ENCODE peak calls at places on chromosomes 2 and 18, in six cellular contexts. X is cardiac fibroblast; K is stimulated activated CD8-positive, alpha-beta memory T cell treated with anti-CD3 and anti-CD28 coated beads, Interleukin-15, amount 100 ng/mL, for 1 hour; I is RKO; R is endodermal cell; U is H9. S is an unnamed sample.
A peak's percentile ranks its signal among the peaks of the same experiment; 100 is the strongest.

GRCh38 chr2:20616341-20616871 is 34.5 kb downstream of the HS1BP3 start:
- DNase-seq in I (no peak), U (no peak), R (peak; percentile 45), X (no peak), K (no peak), S (no peak)

GRCh38 chr2:219449609-219450008 is 15.0 kb downstream of the SPEG start:
- DNase-seq in K (no peak), X (no peak), U (no peak), I (no peak), R (no peak), S (no peak)

GRCh38 chr2:227805578-227805977 is 8.1 kb upstream of the CCL20 start:
- DNase-seq in X (no peak), R (no peak), U (no peak), I (no peak), K (no peak), S (no peak)

GRCh38 chr2:151337643-151338042 is 19.7 kb upstream of the TNFAIP6 start:
- DNase-seq in K (no peak), X (peak; percentile 69), R (no peak), I (no peak), U (no peak), S (no peak)

GRCh38 chr18:13500227-13500865 is 226.0 kb downstream of the FAM210A start:
- DNase-seq in U (peak; percentile 87), K (no peak), R (peak; percentile 83), X (peak; percentile 44), I (no peak), S (no peak)

GRCh38 chr18:49047540-49047939 is 96.8 kb upstream of the SMAD7 start:
- DNase-seq in U (no peak), I (no peak), R (no peak), X (no peak), K (no peak), S (no peak)

GRCh38 chr18:68387246-68387645 is 327.7 kb downstream of the TMX3 start:
- DNase-seq in K (no peak), X (no peak), R (no peak), U (no peak), I (peak; percentile 8), S (no peak)

GRCh38 chr2:238967031-238967977 is 119.4 kb downstream of the TWIST2 start:
- DNase-seq in U (peak; percentile 81), X (no peak), I (no peak), R (peak; percentile 78), K (no peak), S (no peak)

GRCh38 chr2:168814046-168814445 is 11.6 kb downstream of the NOSTRIN start:
- DNase-seq in K (no peak), U (no peak), R (no peak), X (no peak), I (peak; percentile 4), S (no peak)

GRCh38 chr2:195898505-195898904 is 170.1 kb downstream of the DNAH7 start:
- DNase-seq in K (no peak), X (peak; percentile 96), I (no peak), R (no peak), U (no peak), S (no peak)

GRCh38 chr18:74082476-74083070 is 65.1 kb downstream of the FBXO15 start:
- DNase-seq in I (peak; percentile 68), R (peak; percentile 92), U (peak; percentile 91), X (peak; percentile 47), K (peak; percentile 12), S (peak; percentile 23)

GRCh38 chr18:12305211-12305610 is 2.8 kb upstream of the TUBB6 start:
- DNase-seq in I (no peak), R (no peak), X (no peak), K (no peak), U (no peak), S (no peak)

GRCh38 chr2:127651987-127652550 is 6.1 kb downstream of the GPR17 start:
- DNase-seq in X (peak; percentile 75), U (no peak), K (no peak), I (no peak), R (no peak), S (no peak)

GRCh38 chr2:101967826-101968498 is 23.8 kb upstream of the IL1R2 start:
- DNase-seq in I (no peak), R (no peak), U (no peak), K (no peak), X (peak; percentile 88), S (no peak)

GRCh38 chr2:148812306-148812705 is 62.7 kb upstream of the KIF5C start:
- DNase-seq in K (no peak), X (peak; percentile 89), R (no peak), U (no peak), I (no peak), S (no peak)

GRCh38 chr18:55079481-55080350 is 120.5 kb upstream of the CCDC68 start:
- DNase-seq in R (peak; percentile 57), X (no peak), U (no peak), I (no peak), K (no peak), S (no peak)

GRCh38 chr2:217011576-217011975 is 151.7 kb upstream of the TNP1 start:
- DNase-seq in I (no peak), X (no peak), U (no peak), R (no peak), K (no peak), S (no peak)

GRCh38 chr18:2824865-2825264 is 21.9 kb upstream of the EMILIN2 start:
- DNase-seq in K (no peak), X (no peak), U (no peak), I (no peak), R (no peak), S (no peak)

GRCh38 chr2:71465961-71466300 is 12.6 kb downstream of the DYSF start:
- DNase-seq in U (no peak), K (no peak), R (no peak), I (no peak), X (no peak), S (no peak)

GRCh38 chr2:216837740-216838139 is 22.1 kb downstream of the TNP1 start:
- DNase-seq in X (no peak), K (no peak), R (no peak), U (no peak), I (no peak), S (no peak)

GRCh38 chr18:77114564-77115391 is 17.8 kb downstream of the MBP start:
- DNase-seq in K (no peak), U (no peak), R (peak; percentile 74), I (no peak), X (peak; percentile 96), S (no peak)

GRCh38 chr2:229344151-229344551 is 73.1 kb upstream of the PID1 start:
- DNase-seq in R (no peak), I (no peak), K (no peak), U (no peak), X (peak; percentile 41), S (no peak)

GRCh38 chr18:65749881-65750280 is 931 bp upstream of the CDH7 start:
- DNase-seq in K (no peak), R (no peak), I (no peak), U (no peak), X (no peak), S (no peak)

GRCh38 chr18:78957140-78957539 is 22.5 kb upstream of the SALL3 start:
- DNase-seq in K (no peak), U (no peak), X (no peak), I (no peak), R (no peak), S (no peak)

GRCh38 chr2:157989227-157989626 is 112.4 kb upstream of the UPP2 start:
- DNase-seq in I (no peak), R (no peak), U (no peak), K (no peak), X (no peak), S (no peak)

S was measured in activated CD8-positive, alpha-beta memory T cell treated with anti-CD3 and anti-CD28 coated beads for 1 hour.